ENCODE peak calls at places on chromosomes 1 and 21, in ten cellular contexts. A is IMR-90, I is adrenal gland, U is body of pancreas, Y is upper lobe of left lung, S is A549, N is ovary, D is testis, C is prostate gland, R is sigmoid colon. V is an unnamed sample.

GRCh38 chr1:248855580-248855979 is 3.3 kb downstream of the ZNF692 start:
- DNase-seq in A (no peak), I (no peak), U (no peak), Y (no peak), S (no peak), N (no peak), D (no peak), C (no peak), R (no peak), V (no peak)

GRCh38 chr1:246265481-246265880 is 241.6 kb downstream of the SMYD3 start:
- DNase-seq in A (peak), I (no peak), U (no peak), Y (no peak), S (no peak), N (no peak), D (no peak), C (no peak), R (no peak), V (no peak)

GRCh38 chr1:96999191-96999590 is 277.6 kb downstream of the PTBP2 start:
- DNase-seq in A (peak), I (no peak), U (no peak), Y (no peak), S (no peak), N (no peak), D (no peak), C (no peak), R (no peak), V (no peak)

GRCh38 chr1:240562111-240562590 is 49.8 kb downstream of the GREM2 start:
- DNase-seq in A (peak), I (no peak), U (no peak), Y (no peak), S (no peak), N (no peak), D (no peak), C (no peak), R (no peak), V (no peak)

GRCh38 chr1:17460265-17460664 is 20.8 kb upstream of the RCC2 start:
- DNase-seq in A (no peak), I (no peak), U (no peak), Y (no peak), S (no peak), N (no peak), D (no peak), C (peak), R (no peak), V (no peak)

GRCh38 chr1:6935379-6936307 is 150.4 kb downstream of the CAMTA1 start:
- DNase-seq in A (no peak), I (no peak), U (no peak), Y (no peak), S (no peak), N (no peak), D (no peak), C (no peak), R (no peak), V (no peak)

GRCh38 chr1:112263464-112263863 is 132.6 kb upstream of the CTTNBP2NL start:
- DNase-seq in A (peak), I (no peak), U (no peak), Y (no peak), S (no peak), N (no peak), D (no peak), C (no peak), R (no peak), V (no peak)

GRCh38 chr1:148362930-148363810 is 119.9 kb downstream of the PPIAL4G start:
- DNase-seq in A (no peak), I (no peak), U (no peak), Y (no peak), S (no peak), N (no peak), D (no peak), C (no peak), R (no peak), V (no peak)

GRCh38 chr1:48790397-48790796 is 13.7 kb upstream of the BEND5 start:
- DNase-seq in A (no peak), I (no peak), U (no peak), Y (no peak), S (no peak), N (no peak), D (no peak), C (no peak), R (no peak), V (no peak)

GRCh38 chr1:27341525-27342252 is at the start of gene SYTL1:
- DNase-seq in A (peak), I (peak), U (peak), Y (peak), S (peak), N (no peak), D (no peak), C (peak), R (no peak), V (no peak)

GRCh38 chr1:197250616-197251015 is 17.4 kb upstream of the CRB1 start:
- DNase-seq in A (no peak), I (no peak), U (no peak), Y (no peak), S (no peak), N (no peak), D (no peak), C (no peak), R (no peak), V (no peak)

GRCh38 chr1:27301052-27301422 is 20.9 kb upstream of the TMEM222 start:
- DNase-seq in A (no peak), I (no peak), U (no peak), Y (no peak), S (no peak), N (no peak), D (no peak), C (no peak), R (no peak), V (no peak)

GRCh38 chr1:58699011-58699762 is 675 bp downstream of the MYSM1 start:
- DNase-seq in A (no peak), I (peak), U (no peak), Y (no peak), S (no peak), N (no peak), D (no peak), C (no peak), R (no peak), V (no peak)

GRCh38 chr21:15293251-15293650 is 228.5 kb upstream of the NRIP1 start:
- DNase-seq in A (peak), I (peak), U (no peak), Y (no peak), S (peak), N (no peak), D (no peak), C (no peak), R (no peak), V (no peak)

GRCh38 chr1:211621471-211622198 is 42.7 kb upstream of the SLC30A1 start:
- DNase-seq in A (peak), I (peak), U (peak), Y (no peak), S (no peak), N (no peak), D (no peak), C (no peak), R (peak), V (no peak)

GRCh38 chr1:11691302-11691914 is at the start of gene DRAXIN:
- DNase-seq in A (no peak), I (no peak), U (no peak), Y (peak), S (no peak), N (no peak), D (no peak), C (no peak), R (no peak), V (no peak)

GRCh38 chr1:96236156-96236739 is 485.3 kb upstream of the PTBP2 start:
- DNase-seq in A (peak), I (peak), U (peak), Y (no peak), S (peak), N (no peak), D (peak), C (peak), R (no peak), V (peak)

GRCh38 chr1:10380594-10381275 is 18.1 kb upstream of the PGD start:
- DNase-seq in A (peak), I (no peak), U (no peak), Y (no peak), S (peak), N (peak), D (peak), C (no peak), R (peak), V (no peak)

GRCh38 chr1:205179842-205180241 is 31.7 kb downstream of the DSTYK start:
- DNase-seq in A (peak), I (no peak), U (no peak), Y (no peak), S (no peak), N (no peak), D (no peak), C (no peak), R (no peak), V (no peak)

GRCh38 chr1:205186191-205186590 is 25.3 kb downstream of the DSTYK start:
- DNase-seq in A (no peak), I (no peak), U (no peak), Y (no peak), S (no peak), N (no peak), D (no peak), C (no peak), R (no peak), V (no peak)

GRCh38 chr1:205182930-205183329 is 28.6 kb downstream of the DSTYK start:
- DNase-seq in A (no peak), I (no peak), U (no peak), Y (no peak), S (no peak), N (no peak), D (no peak), C (no peak), R (no peak), V (no peak)

GRCh38 chr1:205187420-205187819 is 24.1 kb downstream of the DSTYK start:
- DNase-seq in A (no peak), I (no peak), U (no peak), Y (no peak), S (no peak), N (no peak), D (no peak), C (no peak), R (no peak), V (no peak)

DNA sequence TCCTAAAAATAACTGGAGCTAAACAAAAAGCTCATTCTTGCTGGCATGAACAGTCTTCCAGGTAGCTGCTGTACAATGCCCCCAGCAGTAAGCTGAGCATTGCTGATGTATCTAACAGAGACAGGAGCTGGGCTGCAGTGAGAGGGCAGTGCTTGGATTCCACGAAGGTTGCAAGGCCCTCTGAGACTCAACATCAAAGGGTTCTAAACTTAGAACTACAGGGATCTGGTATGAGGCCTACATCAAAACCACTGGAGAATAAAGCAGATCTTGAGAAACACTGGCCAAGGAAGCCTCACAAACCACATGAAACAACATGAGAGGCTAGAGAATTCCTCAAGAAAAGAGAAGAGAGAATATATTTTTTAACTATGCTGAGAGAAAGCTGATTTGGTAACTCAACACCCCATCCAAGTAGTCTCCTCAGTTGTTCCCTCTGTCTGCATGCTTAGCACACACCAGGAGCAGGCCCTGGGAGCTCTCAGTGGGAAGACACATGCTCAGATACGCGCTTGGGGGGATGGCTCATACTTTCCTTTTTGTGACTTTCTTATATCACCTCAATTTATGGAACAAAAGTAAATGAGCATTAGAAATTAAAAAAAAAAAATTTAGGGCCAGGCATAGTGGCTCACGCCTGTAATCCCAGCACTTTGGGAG is 27.7 kb downstream of the DSTYK start:
- DNase-seq in A (peak), I (no peak), U (no peak), Y (no peak), S (no peak), N (no peak), D (no peak), C (no peak), R (no peak), V (no peak)
- H3K27ac ChIP-seq in A (peak), I (peak), U (no peak), Y (no peak), S (no peak), N (no peak), D (no peak), C (no peak), R (peak), V (peak)

GRCh38 chr1:151493042-151493441 is 18.1 kb upstream of the CGN start:
- DNase-seq in A (no peak), I (no peak), U (no peak), Y (no peak), S (no peak), N (no peak), D (no peak), C (no peak), R (no peak), V (no peak)
- TF ChIP-seq POLR2A in A (no peak), I (no peak), U (no peak), Y (no peak), S (no peak), N (no peak), D (no peak), C (no peak), R (no peak), V (no peak)

GRCh38 chr1:67789551-67789950 is 43.7 kb downstream of the GNG12 start:
- DNase-seq in A (no peak), I (no peak), U (no peak), Y (no peak), S (no peak), N (no peak), D (no peak), C (no peak), R (no peak), V (no peak)

GRCh38 chr1:67788907-67789306 is 44.4 kb downstream of the GNG12 start:
- DNase-seq in A (no peak), I (no peak), U (no peak), Y (no peak), S (no peak), N (no peak), D (no peak), C (no peak), R (no peak), V (no peak)

GRCh38 chr1:67785847-67786753 is 47.2 kb downstream of the GNG12 start:
- DNase-seq in A (peak), I (no peak), U (no peak), Y (no peak), S (no peak), N (no peak), D (no peak), C (no peak), R (no peak), V (no peak)

GRCh38 chr1:67787746-67788145 is 45.5 kb downstream of the GNG12 start:
- DNase-seq in A (peak), I (no peak), U (no peak), Y (no peak), S (no peak), N (no peak), D (no peak), C (no peak), R (no peak), V (no peak)

GRCh38 chr1:67788251-67788796 is 44.9 kb downstream of the GNG12 start:
- DNase-seq in A (no peak), I (no peak), U (no peak), Y (no peak), S (no peak), N (no peak), D (no peak), C (no peak), R (no peak), V (no peak)
- H3K27ac ChIP-seq in A (no peak), I (no peak), U (no peak), Y (no peak), S (no peak), N (no peak), D (no peak), C (no peak), R (no peak), V (peak)

DNA sequence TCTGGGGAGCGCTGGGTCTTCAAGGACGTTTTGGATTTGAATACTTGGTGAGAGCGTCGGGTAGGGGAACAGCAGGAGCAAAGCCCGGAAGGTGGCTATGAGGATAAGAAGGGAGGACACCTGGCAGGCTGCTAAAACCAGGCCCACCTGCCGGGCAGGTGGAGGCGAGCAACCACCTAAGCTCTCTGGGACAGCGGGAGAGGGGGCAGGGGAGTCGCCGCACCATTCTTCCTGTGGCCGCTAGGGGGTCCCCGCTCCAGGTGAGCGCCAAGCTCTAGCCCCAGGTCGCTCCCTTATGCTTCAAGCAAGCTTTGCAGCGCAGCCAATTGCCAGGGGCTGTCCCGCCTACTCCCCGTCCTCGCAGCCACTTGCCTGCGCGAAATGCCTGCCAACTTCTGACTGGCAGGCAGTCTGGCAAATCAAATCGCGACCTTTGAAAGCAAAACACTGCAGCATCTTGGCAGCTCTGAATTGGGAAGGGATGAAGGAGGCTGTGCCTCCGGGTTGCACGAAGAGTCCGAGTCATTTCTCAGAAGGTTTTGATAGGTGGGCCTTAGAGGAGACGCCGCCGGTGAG is at the start of gene NIPAL3:
- DNase-seq in A (peak), I (peak), U (peak), Y (peak), S (peak), N (peak), D (peak), C (peak), R (peak), V (peak)
- TF ChIP-seq POLR2A in A (no peak), I (peak), U (peak), Y (peak), S (no peak), N (no peak), D (no peak), C (peak), R (peak), V (no peak)

GRCh38 chr1:36166938-36167910 is 11.3 kb downstream of the MAP7D1 start:
- DNase-seq in A (peak), I (peak), U (no peak), Y (no peak), S (no peak), N (no peak), D (no peak), C (no peak), R (no peak), V (no peak)
- H3K27ac ChIP-seq in A (no peak), I (peak), U (no peak), Y (no peak), S (no peak), N (no peak), D (no peak), C (no peak), R (peak), V (no peak)

GRCh38 chr1:21289700-21290545 is at the start of gene ECE1:
- DNase-seq in A (no peak), I (peak), U (no peak), Y (peak), S (peak), N (no peak), D (peak), C (no peak), R (no peak), V (no peak)
- TF ChIP-seq POLR2A in A (no peak), I (peak), U (no peak), Y (no peak), S (peak), N (no peak), D (no peak), C (peak), R (no peak), V (no peak)